ENCODE peak calls at places on chromosomes 11 and 22, in nine cellular contexts. M, B, C, A, G, J, U, W and K are unnamed samples. For H3K9me3, the result is how much of the 10 kb centered on the place peaks cover.

GRCh38 chr11:4643084-4643483 is 698 bp upstream of the OR51E1 start:
- DNase-seq in M (no peak), B (no peak), C (no peak), A (no peak), G (no peak), J (no peak), U (no peak), W (no peak), K (no peak)

GRCh38 chr22:30806391-30806861 is 111.8 kb downstream of the OSBP2 start:
- DNase-seq in M (no peak), B (peak), C (no peak), A (no peak), G (peak), J (peak), U (no peak), W (no peak), K (no peak)

GRCh38 chr11:65712633-65713076 is 603 bp downstream of the KAT5 start:
- DNase-seq in M (no peak), B (no peak), C (no peak), A (peak), G (no peak), J (no peak), U (no peak), W (no peak), K (no peak)

GRCh38 chr11:104956528-104956927 is 11.8 kb downstream of the CASP4 start:
- DNase-seq in M (no peak), B (no peak), C (no peak), A (no peak), G (no peak), J (peak), U (no peak), W (peak), K (no peak)

GRCh38 chr22:45817705-45818104 is 146.1 kb downstream of the ATXN10 start:
- DNase-seq in M (no peak), B (no peak), C (no peak), A (no peak), G (no peak), J (no peak), U (no peak), W (no peak), K (no peak)

GRCh38 chr11:132576706-132577105 is 955.6 kb downstream of the OPCML start:
- DNase-seq in M (no peak), B (peak), C (no peak), A (no peak), G (no peak), J (peak), U (no peak), W (no peak), K (no peak)

GRCh38 chr11:27916541-27917100 is 191.3 kb downstream of the KIF18A start:
- DNase-seq in M (no peak), B (peak), C (no peak), A (no peak), G (no peak), J (no peak), U (no peak), W (no peak), K (no peak)

GRCh38 chr11:101127348-101127698 is 2.3 kb downstream of the PGR start:
- DNase-seq in M (peak), B (no peak), C (no peak), A (no peak), G (no peak), J (no peak), U (peak), W (peak), K (peak)

GRCh38 chr11:10116588-10116987 is 177.4 kb downstream of the SBF2 start:
- DNase-seq in M (no peak), B (no peak), C (no peak), A (no peak), G (no peak), J (no peak), U (no peak), W (no peak), K (no peak)

GRCh38 chr11:71239581-71239980 is 12.8 kb downstream of the SHANK2 start:
- DNase-seq in M (no peak), B (no peak), C (no peak), A (peak), G (no peak), J (no peak), U (no peak), W (peak), K (no peak)

GRCh38 chr22:23769321-23769965 is 1.7 kb upstream of the CHCHD10 start:
- DNase-seq in M (no peak), B (no peak), C (no peak), A (no peak), G (no peak), J (no peak), U (no peak), W (no peak), K (no peak)

GRCh38 chr11:106031210-106031845 is 9.3 kb upstream of the MSANTD4 start:
- DNase-seq in M (no peak), B (peak), C (no peak), A (no peak), G (no peak), J (no peak), U (no peak), W (no peak), K (no peak)

GRCh38 chr11:64001552-64002427 is 15.6 kb downstream of the OTUB1 start:
- DNase-seq in M (no peak), B (no peak), C (no peak), A (peak), G (no peak), J (no peak), U (no peak), W (no peak), K (no peak)

GRCh38 chr11:116842909-116843308 is 5.5 kb upstream of the APOA1 start:
- DNase-seq in M (peak), B (no peak), C (no peak), A (peak), G (no peak), J (peak), U (no peak), W (no peak), K (no peak)

GRCh38 chr11:57547854-57548377 is 10.5 kb downstream of the SMTNL1 start:
- DNase-seq in M (no peak), B (no peak), C (peak), A (no peak), G (no peak), J (no peak), U (no peak), W (no peak), K (no peak)

GRCh38 chr11:68460741-68461283 is at the start of gene PPP6R3:
- DNase-seq in M (no peak), B (no peak), C (no peak), A (peak), G (no peak), J (no peak), U (no peak), W (peak), K (no peak)
- TF ChIP-seq POLR2A in M (peak), B (peak), C (peak), A (no peak), G (peak), J (peak), U (peak), W (peak), K (peak)

GRCh38 chr11:41175304-41175972 is 284.0 kb downstream of the LRRC4C start:
- DNase-seq in M (no peak), B (no peak), C (no peak), A (no peak), G (no peak), J (no peak), U (no peak), W (no peak), K (no peak)

DNA sequence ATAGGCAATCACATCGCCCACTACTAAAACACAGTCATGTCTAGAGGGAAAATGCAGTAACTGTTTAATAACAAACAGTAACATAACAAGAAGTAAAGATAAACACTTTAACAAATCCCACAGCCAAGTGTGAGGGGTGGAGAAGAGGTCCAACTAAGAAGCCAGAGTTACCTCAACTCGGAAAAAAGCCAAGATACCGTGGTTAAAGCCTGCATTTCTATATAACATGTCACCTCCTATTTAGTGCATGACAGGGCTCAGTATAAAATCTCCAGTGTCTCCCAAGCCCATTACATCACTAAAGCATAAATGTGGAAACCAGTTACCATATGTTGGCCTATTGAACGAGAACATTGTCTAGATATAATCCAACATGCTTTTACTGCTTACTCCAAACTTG is 281.7 kb downstream of the LRRC4C start:
- DNase-seq in M (no peak), B (no peak), C (no peak), A (no peak), G (no peak), J (no peak), U (no peak), W (no peak), K (no peak)
- H3K9me3 ChIP-seq in M (under half), B (under half), C (under half), A (under half), G (under half), J (under half), U (under half), W (under half), K (under half)

GRCh38 chr11:16512163-16512562 is 155.8 kb upstream of the SOX6 start:
- DNase-seq in M (no peak), B (peak), C (no peak), A (no peak), G (no peak), J (no peak), U (no peak), W (no peak), K (no peak)
- H3K27ac ChIP-seq in M (no peak), B (peak), C (no peak), A (no peak), G (no peak), J (no peak), U (no peak), W (no peak), K (no peak)

DNA sequence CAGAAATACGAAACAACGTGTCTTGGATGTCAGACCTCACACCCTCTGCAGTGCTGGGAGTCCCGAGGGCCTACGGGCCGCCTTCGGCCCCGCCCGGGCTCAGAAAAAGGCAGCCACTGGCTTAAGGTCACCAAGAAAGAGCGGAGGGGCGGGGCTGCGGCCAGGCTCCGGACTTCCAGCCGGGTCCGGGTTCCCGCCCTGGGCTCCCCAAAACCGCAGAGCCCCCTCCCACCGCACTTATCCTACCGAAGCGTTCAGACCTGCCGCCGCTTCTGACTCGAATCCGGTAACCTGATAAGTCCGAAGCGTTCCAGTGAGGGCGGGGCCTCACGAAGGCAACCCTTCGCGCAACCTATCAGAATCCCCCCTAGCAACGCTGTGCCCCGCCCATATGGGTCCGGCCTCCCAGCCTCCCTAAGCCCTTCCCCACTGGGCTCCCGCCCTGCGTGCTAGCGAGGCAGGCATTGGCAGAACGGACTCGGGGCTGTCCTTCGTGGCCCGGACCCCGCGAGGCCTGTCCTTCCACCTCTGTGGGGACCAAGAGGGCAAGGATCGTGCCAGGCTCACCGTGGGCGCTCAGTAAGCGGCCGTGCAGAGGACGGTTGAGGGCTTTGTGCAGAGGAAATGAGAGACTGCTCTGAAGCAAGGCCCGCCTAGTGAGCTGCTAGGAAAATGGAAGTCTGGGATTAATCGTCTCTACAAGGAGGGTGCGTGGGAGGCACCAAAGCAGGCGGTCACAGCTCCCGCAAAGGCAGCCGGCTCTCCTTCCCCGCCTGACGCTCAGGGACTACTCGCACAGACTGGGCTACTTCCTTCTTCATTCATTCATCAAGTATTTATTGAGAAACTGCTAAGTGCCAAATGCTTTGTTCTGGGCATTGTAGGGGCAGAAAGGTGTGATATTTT is at the start of gene NAGA:
- DNase-seq in M (peak), B (peak), C (peak), A (peak), G (peak), J (peak), U (peak), W (peak), K (peak)
- TF ChIP-seq POLR2A in M (peak), B (no peak), C (peak), A (no peak), G (peak), J (peak), U (peak), W (peak), K (no peak)